ENCODE peak calls at places on chromosomes 16 and 17, in nine cellular contexts. G, R, N, P, U, H, D, M and K are unnamed samples.

GRCh38 chr16:47731252-47731651 is 270.1 kb downstream of the PHKB start:
- DNase-seq in N (peak), P (no peak), G (no peak), R (no peak), M (no peak), U (no peak), H (no peak), D (no peak), K (no peak)

GRCh38 chr16:86285938-86286921 is 224.1 kb upstream of the FOXF1 start:
- DNase-seq in G (no peak), D (no peak), U (no peak), R (no peak), P (no peak), N (no peak), M (no peak), H (no peak), K (no peak)

GRCh38 chr17:50661795-50662391 is 27.2 kb downstream of the ABCC3 start:
- DNase-seq in D (peak), U (no peak), R (peak), P (peak), G (no peak), M (peak), N (peak), H (no peak), K (peak)

GRCh38 chr16:89949121-89949742 is 677 bp downstream of the DEF8 start:
- DNase-seq in U (no peak), G (no peak), H (no peak), N (no peak), R (no peak), M (no peak), P (no peak), D (no peak), K (no peak)

GRCh38 chr17:61408151-61409041 is 8.8 kb downstream of the TBX2 start:
- DNase-seq in N (no peak), U (no peak), D (no peak), H (no peak), M (no peak), G (no peak), P (no peak), R (no peak), K (no peak)

GRCh38 chr16:70800798-70801480 is at the start of gene VAC14:
- DNase-seq in D (peak), N (peak), G (peak), M (peak), R (peak), U (peak), H (peak), P (peak), K (peak)

GRCh38 chr17:57107498-57108101 is 22.6 kb downstream of the AKAP1 start:
- DNase-seq in U (no peak), N (peak), R (no peak), D (no peak), P (peak), M (no peak), G (no peak), H (no peak), K (no peak)

GRCh38 chr17:18043491-18043890 is 4.3 kb downstream of the GID4 start:
- DNase-seq in U (no peak), P (no peak), R (no peak), D (no peak), N (peak), M (no peak), H (no peak), G (no peak), K (no peak)

GRCh38 chr17:21356537-21357127 is 19.5 kb upstream of the KCNJ12 start:
- DNase-seq in D (no peak), N (no peak), H (no peak), M (no peak), U (no peak), R (no peak), G (no peak), P (no peak), K (no peak)

GRCh38 chr17:79106958-79107357 is 32.3 kb downstream of the ENGASE start:
- DNase-seq in G (no peak), N (no peak), D (no peak), U (no peak), M (no peak), H (no peak), R (no peak), P (no peak), K (no peak)

GRCh38 chr16:76668207-76668725 is 391.1 kb downstream of the CNTNAP4 start:
- DNase-seq in M (no peak), N (no peak), G (peak), D (no peak), P (no peak), H (no peak), R (no peak), U (no peak), K (no peak)

GRCh38 chr16:67580202-67580601 is 17.9 kb downstream of the CTCF start:
- DNase-seq in U (no peak), P (no peak), H (no peak), M (no peak), G (no peak), R (no peak), D (no peak), N (no peak), K (no peak)

GRCh38 chr16:50520451-50521245 is 27.5 kb upstream of the NKD1 start:
- DNase-seq in N (no peak), U (no peak), H (peak), G (no peak), P (no peak), R (no peak), M (no peak), D (no peak), K (no peak)

GRCh38 chr17:46770818-46771600 is 47.5 kb downstream of the WNT3 start:
- DNase-seq in M (no peak), P (no peak), U (no peak), H (no peak), R (peak), N (peak), G (peak), D (no peak), K (no peak)

GRCh38 chr17:2025220-2025621 is at the start of gene RTN4RL1:
- DNase-seq in D (peak), R (peak), H (peak), G (peak), U (no peak), M (peak), N (no peak), P (peak), K (peak)

GRCh38 chr17:27535178-27535928 is 79.1 kb downstream of the KSR1 start:
- DNase-seq in N (no peak), P (no peak), R (no peak), U (no peak), M (no peak), D (no peak), G (no peak), H (no peak), K (no peak)